ENCODE peak calls at places on chromosomes 7 and 10, in four cellular contexts. W is lower lobe of right lung, N is astrocyte, A is mesenchymal stem cell. R is an unnamed sample. For H3K4me1, the result is how much of the 10 kb centered on the place peaks cover.

GRCh38 chr10:102230264-102230860 is 4.3 kb downstream of the ELOVL3 start:
- DNase-seq in W (peak), N (no peak), A (peak), R (peak)

GRCh38 chr10:128747556-128748335 is 621.5 kb upstream of the MKI67 start:
- DNase-seq in W (no peak), N (no peak), A (no peak), R (no peak)

GRCh38 chr7:155889636-155890508 is 77.6 kb upstream of the SHH start:
- DNase-seq in W (peak), N (no peak), A (no peak), R (no peak)

GRCh38 chr7:76296743-76297740 is 5.4 kb upstream of the HSPB1 start:
- DNase-seq in W (peak), N (peak), A (peak), R (peak)

GRCh38 chr7:129401228-129401967 is 32.8 kb upstream of the STRIP2 start:
- DNase-seq in W (no peak), N (no peak), A (peak), R (peak)

GRCh38 chr10:50550291-50550839 is 73.4 kb downstream of the SGMS1 start:
- DNase-seq in W (no peak), N (peak), A (no peak), R (no peak)

GRCh38 chr7:76074972-76075370 is 27.1 kb downstream of the MDH2 start:
- DNase-seq in W (no peak), N (peak), A (peak), R (no peak)

GRCh38 chr10:112677689-112678088 is 230.7 kb downstream of the VTI1A start:
- DNase-seq in W (no peak), N (no peak), A (no peak), R (no peak)

GRCh38 chr10:33660329-33660728 is 325.9 kb upstream of the NRP1 start:
- DNase-seq in W (no peak), N (no peak), A (no peak), R (no peak)

GRCh38 chr7:135801045-135801693 is 52.6 kb upstream of the FAM180A start:
- DNase-seq in W (no peak), N (peak), A (peak), R (peak)

GRCh38 chr7:135801877-135802276 is 53.3 kb upstream of the FAM180A start:
- DNase-seq in W (no peak), N (no peak), A (no peak), R (no peak)

GRCh38 chr7:135799881-135800280 is 51.3 kb upstream of the FAM180A start:
- DNase-seq in W (no peak), N (no peak), A (no peak), R (no peak)

GRCh38 chr7:135802697-135803096 is 54.1 kb upstream of the FAM180A start:
- DNase-seq in W (no peak), N (no peak), A (peak), R (no peak)

DNA sequence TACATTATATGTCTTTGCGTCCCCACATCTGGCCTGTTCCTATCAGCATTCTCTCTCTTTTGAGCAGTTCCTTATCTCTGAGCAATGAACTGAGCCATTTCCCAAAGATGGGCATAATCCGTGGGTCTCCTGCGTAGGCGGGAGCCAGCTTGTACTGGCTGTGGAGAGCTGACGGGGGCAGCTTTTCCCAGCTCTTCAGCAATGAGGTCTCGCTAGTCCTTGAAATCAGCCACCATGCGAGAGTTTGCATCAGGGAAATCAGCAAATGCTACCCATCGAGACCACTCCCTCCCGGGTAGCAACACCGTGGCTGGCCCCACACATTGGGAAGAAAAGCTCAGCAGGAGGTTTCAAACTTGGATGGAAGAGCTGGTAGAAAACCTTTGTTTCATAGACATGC is 51.9 kb upstream of the FAM180A start:
- DNase-seq in W (no peak), N (no peak), A (no peak), R (no peak)
- H3K4me1 ChIP-seq in W (under half), N (under half), A (under half), R (under half)

GRCh38 chr10:130662775-130663174 is 526.6 kb downstream of the GLRX3 start:
- DNase-seq in W (no peak), N (no peak), A (no peak), R (no peak)
- H3K4me1 ChIP-seq in W (under half), N (under half), A (under half), R (under half)

DNA sequence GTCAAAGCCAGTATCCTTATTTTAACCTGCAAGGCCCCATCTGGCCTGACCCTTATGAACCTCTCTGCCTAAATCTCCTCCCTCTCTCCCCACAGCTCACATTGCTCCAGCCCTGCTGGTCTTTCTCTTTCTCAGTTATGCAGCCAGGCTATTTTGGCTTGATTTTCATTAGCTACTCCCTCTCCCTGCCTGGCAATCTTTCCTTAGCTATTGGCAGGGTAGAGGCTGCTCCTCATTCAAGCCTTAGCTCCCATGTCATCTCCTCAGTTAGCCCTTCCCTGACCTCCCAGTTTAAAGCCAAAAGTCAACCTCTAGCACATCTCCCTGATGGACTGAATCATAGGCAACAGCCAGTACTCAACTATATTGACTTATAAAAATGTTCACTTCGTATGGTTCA is 214.4 kb upstream of the CELF2 start:
- DNase-seq in W (no peak), N (no peak), A (no peak), R (no peak)
- H3K4me1 ChIP-seq in W (under half), N (under half), A (under half), R (under half)

GRCh38 chr10:52316005-52316404 is 1.9 kb downstream of the DKK1 start:
- DNase-seq in W (no peak), N (peak), A (peak), R (peak)

GRCh38 chr10:52314822-52315552 is 906 bp downstream of the DKK1 start:
- DNase-seq in W (no peak), N (peak), A (peak), R (peak)

GRCh38 chr10:52312999-52313349 is 1.1 kb upstream of the DKK1 start:
- DNase-seq in W (no peak), N (no peak), A (peak), R (no peak)

GRCh38 chr10:52314007-52314821 is at the start of gene DKK1:
- DNase-seq in W (peak), N (peak), A (peak), R (peak)

DNA sequence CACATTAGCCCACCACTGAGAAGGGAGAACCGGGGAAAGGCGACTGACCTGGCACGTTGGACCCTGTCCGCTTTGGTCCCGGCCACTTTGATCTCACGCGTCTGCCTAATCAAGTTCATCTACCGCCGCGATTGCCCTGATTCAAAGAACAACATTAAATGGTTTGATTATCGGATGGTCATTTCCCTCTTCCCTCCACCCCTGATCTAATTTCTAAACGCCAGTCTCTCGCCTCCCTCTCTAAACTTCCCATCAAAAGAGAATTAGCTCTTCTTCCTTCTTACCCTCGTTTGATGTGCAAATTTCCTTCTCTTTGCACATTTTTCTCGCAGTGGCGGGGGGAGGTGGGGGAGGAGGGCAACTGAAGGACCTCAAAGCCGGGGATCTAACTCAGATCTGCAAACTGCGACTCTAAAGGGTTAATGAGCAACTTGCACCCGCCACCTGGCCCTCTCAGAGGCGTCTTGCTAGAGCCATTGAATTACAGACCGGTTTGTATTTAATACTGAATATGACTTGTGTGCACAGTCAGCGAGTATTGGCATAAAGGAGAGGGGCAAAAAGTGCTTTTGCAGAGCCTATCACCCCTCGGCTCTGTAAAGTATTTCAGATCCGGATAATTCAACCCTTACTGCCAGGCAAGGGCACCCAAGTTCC is 603 bp upstream of the DKK1 start:
- DNase-seq in W (no peak), N (no peak), A (no peak), R (no peak)
- H3K4me1 ChIP-seq in W (under half), N (under half), A (under half), R (half or more)

DNA sequence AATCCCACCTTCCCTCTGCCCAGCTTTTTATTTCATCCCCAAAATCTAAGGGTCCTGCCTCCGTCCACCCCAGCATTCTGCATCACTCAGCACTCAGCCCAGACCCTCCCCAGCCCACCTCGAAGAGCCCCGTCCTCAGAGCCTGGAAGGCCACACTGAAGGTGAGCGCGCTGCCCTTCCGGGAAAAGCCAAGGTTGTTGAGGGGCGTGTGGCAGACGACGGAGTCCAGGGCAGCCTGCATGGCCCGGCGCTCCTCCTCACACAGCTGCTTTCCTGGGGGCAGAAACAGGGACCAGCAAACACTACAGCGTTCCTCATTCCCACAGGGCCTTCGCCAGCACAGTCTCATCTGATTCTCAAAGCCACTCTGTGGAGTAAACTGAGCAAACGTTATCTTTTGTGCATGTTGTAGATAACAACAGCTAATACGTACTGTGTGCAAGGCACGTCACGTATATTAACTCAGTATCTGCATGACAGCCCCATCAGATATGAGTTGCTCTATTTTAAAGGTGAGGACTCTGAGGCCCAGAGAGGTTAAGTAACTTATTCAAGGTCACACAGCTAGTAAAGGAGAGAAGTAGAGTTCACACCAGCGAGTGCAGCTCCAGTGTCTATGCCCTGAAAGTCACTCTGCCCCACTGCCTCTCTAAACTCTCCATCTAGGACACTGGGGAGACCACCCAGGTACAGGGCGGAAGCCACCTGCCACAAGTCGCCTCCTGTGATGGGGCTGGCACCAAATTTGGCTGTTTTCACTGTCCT is 2.8 kb downstream of the TRAPPC14 start:
- DNase-seq in W (no peak), N (no peak), A (no peak), R (no peak)
- H3K4me1 ChIP-seq in W (half or more), N (under half), A (under half), R (under half)

GRCh38 chr7:134718211-134718875 is 61.1 kb upstream of the CALD1 start:
- DNase-seq in W (no peak), N (no peak), A (no peak), R (no peak)

GRCh38 chr7:134722786-134723322 is 56.6 kb upstream of the CALD1 start:
- DNase-seq in W (no peak), N (no peak), A (no peak), R (no peak)

GRCh38 chr7:134723904-134724303 is 55.5 kb upstream of the CALD1 start:
- DNase-seq in W (no peak), N (no peak), A (no peak), R (no peak)

GRCh38 chr7:134724606-134725005 is 54.8 kb upstream of the CALD1 start:
- DNase-seq in W (no peak), N (no peak), A (peak), R (peak)

DNA sequence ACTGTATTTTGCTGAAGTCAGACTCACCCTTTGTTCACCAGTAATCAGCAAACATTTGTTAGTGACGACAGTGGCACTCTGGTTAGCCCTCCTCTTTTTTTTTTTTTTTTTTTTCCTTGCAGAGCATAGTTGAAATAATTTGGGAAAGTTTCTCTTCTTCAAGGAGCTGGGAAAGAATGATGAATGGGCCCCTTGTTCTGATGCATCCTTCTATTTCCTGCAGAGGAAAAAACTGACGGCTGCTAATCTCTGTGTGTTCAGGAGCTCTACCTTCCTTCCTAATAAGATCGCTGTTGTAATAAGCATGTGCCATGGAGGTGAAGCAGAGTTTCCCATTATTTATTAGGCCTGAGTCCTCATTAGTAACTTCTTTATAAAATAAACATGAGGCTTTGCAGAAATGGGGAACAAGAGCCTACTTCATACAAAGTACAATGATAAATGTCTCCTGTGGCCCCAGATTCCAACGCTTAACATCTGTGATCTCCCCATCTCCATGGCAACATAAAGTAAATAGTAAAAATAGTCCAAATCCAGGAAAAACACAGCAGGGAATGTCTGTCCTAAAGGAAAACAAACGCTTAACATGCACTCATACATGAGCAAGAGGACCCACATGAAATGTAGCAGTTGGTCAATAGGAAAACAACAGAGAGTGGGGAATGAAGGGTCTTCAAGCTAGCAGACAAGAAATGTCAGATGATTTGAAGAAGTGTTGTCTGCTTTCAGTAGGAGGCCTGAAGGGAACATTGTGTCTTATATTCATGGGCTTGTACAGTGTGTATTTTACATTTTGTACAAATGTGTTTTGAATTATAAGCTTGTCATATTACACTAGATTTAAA is 59.1 kb upstream of the CALD1 start:
- DNase-seq in W (no peak), N (peak), A (peak), R (no peak)
- H3K4me1 ChIP-seq in W (under half), N (under half), A (under half), R (under half)

R was measured in PC-3.